ENCODE peak calls at places on chromosomes 2 and 18, in five cellular contexts. Y is aorta, A is IMR-90, X is psoas muscle, J is epithelial cell of esophagus. N is an unnamed sample.

GRCh38 chr18:42045346-42045745 is 90.3 kb downstream of the PIK3C3 start:
- DNase-seq in Y (no peak), A (peak; percentile 22), X (no peak), J (peak; percentile 23), N (no peak)

GRCh38 chr2:137205324-137205723 is 440.0 kb downstream of the THSD7B start:
- DNase-seq in X (no peak), A (no peak), J (no peak), Y (no peak), N (no peak)

GRCh38 chr2:12717988-12718661 is 1.4 kb downstream of the TRIB2 start:
- DNase-seq in Y (no peak), X (no peak), A (peak; percentile 27), J (peak; percentile 49), N (no peak)

GRCh38 chr2:27158468-27158867 is 9.7 kb downstream of the TCF23 start:
- DNase-seq in J (no peak), A (no peak), X (no peak), Y (no peak), N (no peak)

GRCh38 chr2:128995086-128995485 is 676.4 kb upstream of the HS6ST1 start:
- DNase-seq in J (no peak), A (no peak), Y (no peak), X (no peak), N (no peak)

GRCh38 chr18:77108821-77109692 is 23.5 kb downstream of the MBP start:
- DNase-seq in J (no peak), X (peak; percentile 26), A (no peak), Y (no peak), N (no peak)

GRCh38 chr18:42412281-42412680 is 457.2 kb downstream of the PIK3C3 start:
- DNase-seq in X (no peak), Y (no peak), A (no peak), J (no peak), N (no peak)

GRCh38 chr2:76572981-76573380 is 862.3 kb upstream of the GCFC2 start:
- DNase-seq in Y (no peak), A (no peak), X (no peak), J (no peak), N (no peak)

GRCh38 chr18:25350561-25351201 is 1.3 kb downstream of the ZNF521 start:
- DNase-seq in A (peak; percentile 65), X (peak; percentile 75), Y (peak; percentile 81), J (peak; percentile 6), N (peak; percentile 35)

GRCh38 chr2:185787530-185788145 is 49.0 kb downstream of the FSIP2 start:
- DNase-seq in J (peak; percentile 46), X (no peak), A (no peak), Y (no peak), N (no peak)

GRCh38 chr2:200471324-200471848 is 38.5 kb downstream of the KCTD18 start:
- DNase-seq in A (no peak), J (peak; percentile 42), X (no peak), Y (no peak), N (no peak)

GRCh38 chr18:57915848-57916596 is 112.9 kb upstream of the ATP8B1 start:
- DNase-seq in Y (no peak), A (peak; percentile 47), J (no peak), X (no peak), N (no peak)

GRCh38 chr2:85998071-85998991 is 107.4 kb downstream of the POLR1A start:
- DNase-seq in A (peak; percentile 56), Y (peak; percentile 76), X (peak; percentile 63), J (no peak), N (no peak)

GRCh38 chr2:29012211-29012681 is 31.1 kb downstream of the TOGARAM2 start:
- DNase-seq in X (peak; percentile 98), Y (no peak), J (no peak), A (no peak), N (peak; percentile 59)

GRCh38 chr2:19810637-19811036 is 91.1 kb downstream of the TTC32 start:
- DNase-seq in A (peak; percentile 48), Y (no peak), J (no peak), X (peak; percentile 66), N (no peak)

GRCh38 chr2:235618039-235618438 is 124.2 kb downstream of the AGAP1 start:
- DNase-seq in Y (no peak), A (peak; percentile 89), J (no peak), X (no peak), N (no peak)

GRCh38 chr18:61854578-61854977 is 38.2 kb downstream of the RNF152 start:
- DNase-seq in Y (no peak), A (peak; percentile 86), X (no peak), J (peak; percentile 72), N (no peak)

GRCh38 chr2:200713704-200714064 is 98.0 kb upstream of the BZW1 start:
- DNase-seq in J (no peak), Y (no peak), A (no peak), X (no peak), N (no peak)

GRCh38 chr2:43224131-43224570 is 2.3 kb downstream of the ZFP36L2 start:
- DNase-seq in J (peak; percentile 61), X (peak; percentile 84), A (peak; percentile 72), Y (peak; percentile 90), N (peak; percentile 81)

GRCh38 chr2:9637330-9637729 is 6.5 kb upstream of the YWHAQ start:
- DNase-seq in X (no peak), J (peak; percentile 39), A (peak; percentile 74), Y (no peak), N (no peak)

GRCh38 chr2:134372611-134373131 is 118.8 kb downstream of the MGAT5 start:
- DNase-seq in X (peak; percentile 52), J (peak; percentile 76), Y (peak; percentile 81), A (peak; percentile 94), N (no peak)

GRCh38 chr2:567865-568638 is 109.2 kb downstream of the TMEM18 start:
- DNase-seq in A (no peak), Y (no peak), X (no peak), J (peak; percentile 75), N (no peak)

GRCh38 chr18:61282926-61283325 is 50.3 kb upstream of the CDH20 start:
- DNase-seq in Y (no peak), X (no peak), A (no peak), J (no peak), N (no peak)

GRCh38 chr2:222805591-222806304 is 55.1 kb upstream of the ACSL3 start:
- DNase-seq in Y (no peak), A (no peak), J (peak; percentile 95), X (no peak), N (no peak)

GRCh38 chr2:36371963-36372391 is 16.4 kb downstream of the CRIM1 start:
- DNase-seq in J (peak; percentile 85), X (no peak), Y (no peak), A (peak; percentile 84), N (no peak)

GRCh38 chr2:36373149-36373880 is 17.7 kb downstream of the CRIM1 start:
- DNase-seq in Y (no peak), J (peak; percentile 86), A (peak; percentile 70), X (no peak), N (no peak)

GRCh38 chr2:36369711-36370110 is 14.1 kb downstream of the CRIM1 start:
- DNase-seq in A (no peak), J (no peak), X (no peak), Y (no peak), N (no peak)

GRCh38 chr2:36370281-36370680 is 14.7 kb downstream of the CRIM1 start:
- DNase-seq in Y (no peak), A (no peak), J (no peak), X (no peak), N (no peak)

DNA sequence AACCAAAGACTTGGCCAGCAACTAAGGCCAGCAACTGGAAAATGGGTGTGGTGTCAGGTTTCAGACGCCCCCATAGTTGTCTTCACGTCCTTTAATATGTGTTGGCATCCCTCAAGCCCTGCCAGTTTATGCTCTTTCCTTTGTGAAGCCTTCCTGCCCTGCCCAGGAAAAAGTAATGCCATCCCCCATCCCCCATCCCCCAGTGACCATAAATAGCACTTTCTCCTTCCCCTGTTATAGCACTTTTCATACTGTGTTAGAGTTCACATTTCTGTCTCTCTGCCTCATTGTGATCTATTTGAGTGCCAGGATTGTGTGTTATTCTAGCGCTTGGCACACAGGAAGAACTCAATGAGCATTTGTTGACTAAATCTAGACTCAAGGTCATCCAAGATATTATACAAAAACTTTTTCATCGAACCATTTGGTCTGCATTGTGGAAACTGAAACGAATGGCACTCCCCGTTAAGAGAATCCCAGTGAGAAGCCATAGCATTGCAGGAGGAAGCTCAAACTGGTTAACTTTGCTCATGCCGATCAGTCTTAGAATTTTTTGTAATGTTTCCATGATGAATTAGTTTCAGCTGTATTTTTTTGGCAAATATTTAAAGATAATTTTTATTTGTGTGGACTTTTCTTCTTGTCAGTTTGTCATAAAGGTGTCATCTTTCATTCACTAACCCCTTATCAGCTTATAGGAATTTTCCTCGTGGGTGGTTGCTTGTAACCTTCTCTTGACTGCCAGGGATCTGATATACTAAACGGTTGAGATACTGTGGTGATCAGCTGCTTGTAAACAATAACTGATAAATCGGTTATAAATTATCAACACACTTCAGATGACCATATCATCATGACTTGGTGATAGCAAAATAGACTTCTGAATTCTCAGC is 15.7 kb downstream of the CRIM1 start:
- DNase-seq in Y (no peak), J (no peak), A (no peak), X (no peak), N (no peak)
- H3K4me3 ChIP-seq in Y (no peak overlapping the region), J (no peak overlapping the region), A (no peak overlapping the region), X (peak overlapping the region; percentile 39), N (no peak overlapping the region)

DNA sequence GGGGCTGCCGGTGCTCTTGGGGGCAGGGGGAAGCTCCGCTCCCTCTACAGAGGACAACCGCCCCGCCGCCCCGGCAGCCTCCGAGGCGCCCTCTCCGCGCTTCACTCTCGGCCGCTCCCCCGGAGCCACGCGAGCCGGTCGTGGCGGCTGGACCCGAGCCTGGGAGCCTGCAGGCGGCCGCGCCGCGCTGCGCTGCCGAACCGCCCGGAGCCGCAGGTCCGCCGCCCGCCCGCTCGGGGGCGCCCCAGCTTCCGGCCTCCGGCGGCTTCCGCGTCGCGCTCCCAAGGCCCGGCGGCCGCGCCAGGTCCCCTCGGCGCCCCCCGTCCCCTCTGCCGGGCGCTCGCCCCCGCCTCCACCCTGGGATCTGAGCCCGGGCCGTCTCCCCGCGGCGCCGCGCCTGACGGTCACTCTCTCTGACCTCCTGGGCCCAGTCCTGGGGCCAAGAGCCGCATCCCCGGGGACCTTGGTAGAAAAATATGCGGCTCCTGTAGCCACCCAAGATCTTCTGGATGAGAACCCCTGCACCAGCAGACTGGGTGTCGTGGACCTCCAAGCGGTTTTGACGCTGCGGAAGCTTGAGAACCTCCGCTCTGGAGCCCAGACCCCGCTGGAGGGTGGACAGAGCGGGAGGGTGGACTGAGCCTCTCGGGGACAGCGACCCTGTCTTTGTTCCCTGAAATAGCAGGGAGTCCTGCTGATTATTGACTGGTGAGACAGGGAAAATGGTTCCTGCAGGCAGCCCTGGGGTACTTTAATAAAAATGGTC is 44.3 kb downstream of the SERTAD2 start:
- DNase-seq in A (peak; percentile 17), X (peak; percentile 86), Y (peak; percentile 88), J (peak; percentile 49), N (peak; percentile 61)
- H3K4me3 ChIP-seq in A (peak overlapping the region; percentile 15), X (peak overlapping the region; percentile 82), Y (no peak overlapping the region), J (peak overlapping the region; percentile 34), N (peak overlapping the region; percentile 56)

GRCh38 chr2:62309465-62310091 is 113.7 kb downstream of the B3GNT2 start:
- DNase-seq in Y (no peak), X (no peak), J (no peak), A (no peak), N (no peak)

GRCh38 chr2:62307469-62308389 is 111.8 kb downstream of the B3GNT2 start:
- DNase-seq in J (peak; percentile 58), X (no peak), A (no peak), Y (no peak), N (no peak)

GRCh38 chr2:62306751-62307468 is 111.0 kb downstream of the B3GNT2 start:
- DNase-seq in X (no peak), J (peak; percentile 96), A (peak; percentile 6), Y (no peak), N (no peak)

GRCh38 chr2:62305421-62306176 is 109.7 kb downstream of the B3GNT2 start:
- DNase-seq in J (no peak), X (no peak), Y (no peak), A (no peak), N (no peak)

GRCh38 chr2:62309081-62309464 is 113.2 kb downstream of the B3GNT2 start:
- DNase-seq in A (no peak), X (no peak), J (no peak), Y (no peak), N (no peak)
- H3K4me3 ChIP-seq in A (no peak overlapping the region), X (no peak overlapping the region), J (no peak overlapping the region), Y (no peak overlapping the region), N (no peak overlapping the region)

GRCh38 chr2:70070557-70071268 is 16.6 kb upstream of the PCBP1 start:
- DNase-seq in A (peak; percentile 90), Y (no peak), X (peak; percentile 63), J (peak; percentile 87), N (peak; percentile 67)
- H3K4me3 ChIP-seq in A (no peak overlapping the region), Y (no peak overlapping the region), X (peak overlapping the region; percentile 27), J (no peak overlapping the region), N (no peak overlapping the region)

N was measured in pancreas.